ENCODE peak calls at places on chromosome 1, in seven cellular contexts. F is HEK293T, P is posterior cingulate gyrus, O is C1 segment of cervical spinal cord, X is left colon, U is fibroblast of gingiva, J is kidney tubule cell. R is an unnamed sample.
A peak's percentile ranks its signal among the peaks of the same experiment; 100 is the strongest.

GRCh38 chr1:7578206-7578605 is 192.9 kb upstream of the VAMP3 start:
- DNase-seq in P (peak; percentile 61), F (no peak), U (no peak), J (no peak), X (no peak), O (no peak), R (no peak)

GRCh38 chr1:24505816-24506215 is 3.2 kb downstream of the RCAN3 start:
- DNase-seq in J (no peak), P (no peak), U (no peak), O (no peak), X (no peak), F (no peak), R (no peak)

GRCh38 chr1:87200875-87201638 is 127.6 kb upstream of the LMO4 start:
- DNase-seq in X (no peak), O (no peak), P (peak; percentile 69), F (no peak), J (peak; percentile 25), U (no peak), R (no peak)

GRCh38 chr1:177927021-177927596 is 42.7 kb downstream of the SEC16B start:
- DNase-seq in X (no peak), O (no peak), F (no peak), P (no peak), U (peak; percentile 57), J (peak; percentile 95), R (no peak)

GRCh38 chr1:78919150-78919549 is 87.4 kb downstream of the ADGRL4 start:
- DNase-seq in U (no peak), J (no peak), P (no peak), F (peak; percentile 7), O (no peak), X (no peak), R (no peak)

GRCh38 chr1:176815621-176816020 is 348.9 kb downstream of the ASTN1 start:
- DNase-seq in P (no peak), O (no peak), X (no peak), J (no peak), U (no peak), F (no peak), R (no peak)

GRCh38 chr1:58976294-58976693 is 192.4 kb upstream of the JUN start:
- DNase-seq in F (no peak), J (no peak), O (no peak), P (no peak), X (no peak), U (no peak), R (no peak)

GRCh38 chr1:180952657-180953013 is 39.9 kb downstream of the KIAA1614 start:
- DNase-seq in F (no peak), X (no peak), O (no peak), J (no peak), P (peak; percentile 65), U (no peak), R (no peak)

GRCh38 chr1:27614625-27615344 is 10.8 kb upstream of the AHDC1 start:
- DNase-seq in P (no peak), O (no peak), J (no peak), F (no peak), X (no peak), U (no peak), R (no peak)

GRCh38 chr1:84569216-84569615 is 5.0 kb downstream of the CTBS start:
- DNase-seq in O (no peak), X (no peak), U (no peak), F (no peak), J (no peak), P (no peak), R (no peak)

GRCh38 chr1:4653328-4653660 is 1.1 kb upstream of the AJAP1 start:
- DNase-seq in J (no peak), X (no peak), F (no peak), P (no peak), U (no peak), O (no peak), R (no peak)

GRCh38 chr1:177351361-177352108 is 180.8 kb downstream of the BRINP2 start:
- DNase-seq in P (no peak), O (no peak), J (peak; percentile 74), U (no peak), X (peak; percentile 40), F (no peak), R (no peak)

GRCh38 chr1:222276062-222276461 is 271.8 kb downstream of the HHIPL2 start:
- DNase-seq in O (no peak), J (no peak), F (no peak), X (no peak), P (no peak), U (no peak), R (no peak)

GRCh38 chr1:1213153-1213918 is 617 bp downstream of the TNFRSF4 start:
- DNase-seq in F (no peak), P (peak; percentile 79), O (no peak), U (no peak), X (no peak), J (no peak), R (no peak)

R was measured in HCT116.